ENCODE peak calls at places on chromosomes 5 and 9, in seven cellular contexts. L, B, Y, J, D, U and M are unnamed samples.
A peak's percentile ranks its signal among the peaks of the same experiment; 100 is the strongest.

GRCh38 chr9:94974154-94974860 is 247.8 kb downstream of the AOPEP start:
- ATAC-seq in D (no peak), U (no peak), L (no peak), Y (no peak), B (peak; percentile 61), J (peak; percentile 31), M (no peak)

GRCh38 chr5:79091064-79091463 is 20.5 kb upstream of the BHMT start:
- ATAC-seq in B (no peak), Y (no peak), D (no peak), J (peak; percentile 60), L (no peak), U (no peak), M (no peak)

GRCh38 chr5:143315929-143316328 is 87.6 kb downstream of the NR3C1 start:
- ATAC-seq in U (no peak), B (no peak), L (no peak), Y (no peak), J (peak; percentile 24), D (no peak), M (no peak)

GRCh38 chr9:113151696-113152630 is 1.2 kb downstream of the SLC31A2 start:
- ATAC-seq in U (no peak), J (peak; percentile 40), D (peak; percentile 29), Y (no peak), L (no peak), B (no peak), M (no peak)

GRCh38 chr9:134146774-134147493 is 11.1 kb downstream of the WDR5 start:
- ATAC-seq in J (no peak), Y (no peak), D (no peak), U (no peak), B (no peak), L (no peak), M (no peak)

GRCh38 chr5:54304031-54304430 is 6.3 kb downstream of the ARL15 start:
- ATAC-seq in Y (no peak), U (no peak), B (no peak), J (peak; percentile 19), D (peak; percentile 77), L (no peak), M (no peak)

GRCh38 chr9:10080012-10080411 is 532.8 kb downstream of the PTPRD start:
- ATAC-seq in B (no peak), J (no peak), Y (no peak), L (no peak), U (no peak), D (no peak), M (no peak)

GRCh38 chr9:70911791-70912190 is 209.6 kb downstream of the TRPM3 start:
- ATAC-seq in U (no peak), B (no peak), D (no peak), L (no peak), Y (no peak), J (no peak), M (no peak)

GRCh38 chr9:114860187-114860586 is 54.3 kb upstream of the TNFSF15 start:
- ATAC-seq in J (no peak), D (no peak), L (peak; percentile 57), U (no peak), B (no peak), Y (no peak), M (peak; percentile 80)